ENCODE peak calls at places on chromosomes 12 and 14, in eight cellular contexts. One of them, this sample, is unnamed.

GRCh38 chr14:77002889-77003288 is 25.6 kb downstream of the IRF2BPL start:
- DNase-seq in fibroblast of mammary gland: no peak
- DNase-seq in OCI-LY7: no peak
- DNase-seq in upper lobe of left lung: peak; percentile 37
- DNase-seq in neural progenitor cell: no peak
- DNase-seq in AG04450: no peak
- DNase-seq in colonic mucosa: no peak
- DNase-seq in endothelial cell of umbilical vein: no peak
- DNase-seq in this sample: no peak

GRCh38 chr12:53299101-53299453 is 418 bp upstream of the MYG1 start:
- DNase-seq in fibroblast of mammary gland: peak; percentile 91
- DNase-seq in OCI-LY7: peak; percentile 24
- DNase-seq in upper lobe of left lung: peak; percentile 34
- DNase-seq in neural progenitor cell: no peak
- DNase-seq in AG04450: no peak
- DNase-seq in colonic mucosa: no peak
- DNase-seq in endothelial cell of umbilical vein: peak; percentile 72
- DNase-seq in this sample: peak; percentile 81

GRCh38 chr12:40198601-40199000 is 26.2 kb upstream of the LRRK2 start:
- DNase-seq in fibroblast of mammary gland: peak; percentile 30
- DNase-seq in OCI-LY7: no peak
- DNase-seq in upper lobe of left lung: no peak
- DNase-seq in neural progenitor cell: no peak
- DNase-seq in AG04450: no peak
- DNase-seq in colonic mucosa: no peak
- DNase-seq in endothelial cell of umbilical vein: no peak
- DNase-seq in this sample: no peak

GRCh38 chr14:20412422-20412821 is 879 bp downstream of the TEP1 start:
- DNase-seq in fibroblast of mammary gland: no peak
- DNase-seq in OCI-LY7: peak; percentile 30
- DNase-seq in upper lobe of left lung: no peak
- DNase-seq in neural progenitor cell: no peak
- DNase-seq in AG04450: no peak
- DNase-seq in colonic mucosa: no peak
- DNase-seq in endothelial cell of umbilical vein: peak; percentile 33
- DNase-seq in this sample: no peak

GRCh38 chr14:101473795-101474562 is 87.3 kb upstream of the DIO3 start:
- DNase-seq in fibroblast of mammary gland: no peak
- DNase-seq in OCI-LY7: no peak
- DNase-seq in upper lobe of left lung: no peak
- DNase-seq in neural progenitor cell: no peak
- DNase-seq in AG04450: no peak
- DNase-seq in colonic mucosa: no peak
- DNase-seq in endothelial cell of umbilical vein: no peak
- DNase-seq in this sample: no peak

GRCh38 chr12:90989617-90990232 is 15.0 kb downstream of the EPYC start:
- DNase-seq in fibroblast of mammary gland: no peak
- DNase-seq in OCI-LY7: no peak
- DNase-seq in upper lobe of left lung: no peak
- DNase-seq in neural progenitor cell: no peak
- DNase-seq in AG04450: no peak
- DNase-seq in colonic mucosa: no peak
- DNase-seq in endothelial cell of umbilical vein: no peak
- DNase-seq in this sample: no peak

GRCh38 chr12:18479266-18479665 is 217.9 kb downstream of the PIK3C2G start:
- DNase-seq in fibroblast of mammary gland: no peak
- DNase-seq in OCI-LY7: no peak
- DNase-seq in upper lobe of left lung: no peak
- DNase-seq in neural progenitor cell: no peak
- DNase-seq in AG04450: no peak
- DNase-seq in colonic mucosa: peak; percentile 43
- DNase-seq in endothelial cell of umbilical vein: no peak
- DNase-seq in this sample: peak; percentile 96

GRCh38 chr12:65533177-65533883 is 254.8 kb downstream of the MSRB3 start:
- DNase-seq in fibroblast of mammary gland: peak; percentile 72
- DNase-seq in OCI-LY7: no peak
- DNase-seq in upper lobe of left lung: no peak
- DNase-seq in neural progenitor cell: no peak
- DNase-seq in AG04450: no peak
- DNase-seq in colonic mucosa: no peak
- DNase-seq in endothelial cell of umbilical vein: peak; percentile 85
- DNase-seq in this sample: no peak

GRCh38 chr12:75585309-75585708 is 73.9 kb upstream of the KRR1 start:
- DNase-seq in fibroblast of mammary gland: peak; percentile 83
- DNase-seq in OCI-LY7: no peak
- DNase-seq in upper lobe of left lung: no peak
- DNase-seq in neural progenitor cell: no peak
- DNase-seq in AG04450: peak; percentile 46
- DNase-seq in colonic mucosa: no peak
- DNase-seq in endothelial cell of umbilical vein: peak; percentile 85
- DNase-seq in this sample: peak; percentile 74

GRCh38 chr12:1629338-1630080 is 478 bp downstream of the WNT5B start:
- DNase-seq in fibroblast of mammary gland: peak; percentile 15
- DNase-seq in OCI-LY7: peak; percentile 60
- DNase-seq in upper lobe of left lung: no peak
- DNase-seq in neural progenitor cell: peak; percentile 61
- DNase-seq in AG04450: no peak
- DNase-seq in colonic mucosa: peak; percentile 52
- DNase-seq in endothelial cell of umbilical vein: no peak
- DNase-seq in this sample: no peak

GRCh38 chr12:67220065-67220464 is 49.1 kb upstream of the CAND1 start:
- DNase-seq in fibroblast of mammary gland: peak; percentile 35
- DNase-seq in OCI-LY7: no peak
- DNase-seq in upper lobe of left lung: no peak
- DNase-seq in neural progenitor cell: peak; percentile 32
- DNase-seq in AG04450: no peak
- DNase-seq in colonic mucosa: no peak
- DNase-seq in endothelial cell of umbilical vein: no peak
- DNase-seq in this sample: peak; percentile 63

GRCh38 chr14:90756755-90757345 is 59.4 kb downstream of the TTC7B start:
- DNase-seq in fibroblast of mammary gland: no peak
- DNase-seq in OCI-LY7: peak; percentile 14
- DNase-seq in upper lobe of left lung: no peak
- DNase-seq in neural progenitor cell: peak; percentile 42
- DNase-seq in AG04450: no peak
- DNase-seq in colonic mucosa: no peak
- DNase-seq in endothelial cell of umbilical vein: no peak
- DNase-seq in this sample: no peak

GRCh38 chr12:74539261-74539660 is 1.6 kb downstream of the ATXN7L3B start:
- DNase-seq in fibroblast of mammary gland: no peak
- DNase-seq in OCI-LY7: peak; percentile 2
- DNase-seq in upper lobe of left lung: no peak
- DNase-seq in neural progenitor cell: peak; percentile 32
- DNase-seq in AG04450: no peak
- DNase-seq in colonic mucosa: no peak
- DNase-seq in endothelial cell of umbilical vein: no peak
- DNase-seq in this sample: no peak

GRCh38 chr12:23843958-23844357 is 105.5 kb downstream of the SOX5 start:
- DNase-seq in fibroblast of mammary gland: no peak
- DNase-seq in OCI-LY7: no peak
- DNase-seq in upper lobe of left lung: no peak
- DNase-seq in neural progenitor cell: no peak
- DNase-seq in AG04450: no peak
- DNase-seq in colonic mucosa: no peak
- DNase-seq in endothelial cell of umbilical vein: no peak
- DNase-seq in this sample: no peak

GRCh38 chr12:49868952-49869815 is 26.3 kb upstream of the BCDIN3D start:
- DNase-seq in fibroblast of mammary gland: peak; percentile 88
- DNase-seq in OCI-LY7: no peak
- DNase-seq in upper lobe of left lung: peak; percentile 59
- DNase-seq in neural progenitor cell: no peak
- DNase-seq in AG04450: peak; percentile 92
- DNase-seq in colonic mucosa: peak; percentile 61
- DNase-seq in endothelial cell of umbilical vein: peak; percentile 100
- DNase-seq in this sample: no peak

GRCh38 chr12:74983917-74984316 is 225.7 kb downstream of the KCNC2 start:
- DNase-seq in fibroblast of mammary gland: no peak
- DNase-seq in OCI-LY7: no peak
- DNase-seq in upper lobe of left lung: no peak
- DNase-seq in neural progenitor cell: no peak
- DNase-seq in AG04450: no peak
- DNase-seq in colonic mucosa: no peak
- DNase-seq in endothelial cell of umbilical vein: no peak
- DNase-seq in this sample: no peak

GRCh38 chr14:85293820-85294219 is 236.1 kb upstream of the FLRT2 start:
- DNase-seq in fibroblast of mammary gland: no peak
- DNase-seq in OCI-LY7: no peak
- DNase-seq in upper lobe of left lung: no peak
- DNase-seq in neural progenitor cell: no peak
- DNase-seq in AG04450: no peak
- DNase-seq in colonic mucosa: no peak
- DNase-seq in endothelial cell of umbilical vein: no peak
- DNase-seq in this sample: no peak

GRCh38 chr12:109703684-109704083 is 9.9 kb upstream of the FAM222A start:
- DNase-seq in fibroblast of mammary gland: no peak
- DNase-seq in OCI-LY7: no peak
- DNase-seq in upper lobe of left lung: no peak
- DNase-seq in neural progenitor cell: no peak
- DNase-seq in AG04450: no peak
- DNase-seq in colonic mucosa: no peak
- DNase-seq in endothelial cell of umbilical vein: no peak
- DNase-seq in this sample: no peak

GRCh38 chr12:132727091-132727794 is 16.6 kb downstream of the PGAM5 start:
- DNase-seq in fibroblast of mammary gland: no peak
- DNase-seq in OCI-LY7: no peak
- DNase-seq in upper lobe of left lung: no peak
- DNase-seq in neural progenitor cell: no peak
- DNase-seq in AG04450: no peak
- DNase-seq in colonic mucosa: no peak
- DNase-seq in endothelial cell of umbilical vein: no peak
- DNase-seq in this sample: no peak

GRCh38 chr14:54669759-54670630 is 103.1 kb downstream of the SAMD4A start:
- DNase-seq in fibroblast of mammary gland: peak; percentile 89
- DNase-seq in OCI-LY7: no peak
- DNase-seq in upper lobe of left lung: no peak
- DNase-seq in neural progenitor cell: no peak
- DNase-seq in AG04450: peak; percentile 15
- DNase-seq in colonic mucosa: no peak
- DNase-seq in endothelial cell of umbilical vein: no peak
- DNase-seq in this sample: peak; percentile 73

GRCh38 chr12:6264402-6265037 is 46.0 kb upstream of the PLEKHG6 start:
- DNase-seq in fibroblast of mammary gland: no peak
- DNase-seq in OCI-LY7: no peak
- DNase-seq in upper lobe of left lung: peak; percentile 85
- DNase-seq in neural progenitor cell: no peak
- DNase-seq in AG04450: no peak
- DNase-seq in colonic mucosa: peak; percentile 49
- DNase-seq in endothelial cell of umbilical vein: no peak
- DNase-seq in this sample: no peak

GRCh38 chr12:66352899-66353298 is 50.6 kb downstream of the HELB start:
- DNase-seq in fibroblast of mammary gland: no peak
- DNase-seq in OCI-LY7: no peak
- DNase-seq in upper lobe of left lung: no peak
- DNase-seq in neural progenitor cell: no peak
- DNase-seq in AG04450: no peak
- DNase-seq in colonic mucosa: no peak
- DNase-seq in endothelial cell of umbilical vein: no peak
- DNase-seq in this sample: no peak

GRCh38 chr12:101945361-101946232 is 68.2 kb downstream of the DRAM1 start:
- DNase-seq in fibroblast of mammary gland: peak; percentile 72
- DNase-seq in OCI-LY7: no peak
- DNase-seq in upper lobe of left lung: no peak
- DNase-seq in neural progenitor cell: no peak
- DNase-seq in AG04450: peak; percentile 27
- DNase-seq in colonic mucosa: peak; percentile 41
- DNase-seq in endothelial cell of umbilical vein: no peak
- DNase-seq in this sample: no peak
- H3K4me3 ChIP-seq in fibroblast of mammary gland: no peak overlapping the region
- H3K4me3 ChIP-seq in OCI-LY7: no peak overlapping the region
- H3K4me3 ChIP-seq in upper lobe of left lung: no peak overlapping the region
- H3K4me3 ChIP-seq in neural progenitor cell: no peak overlapping the region
- H3K4me3 ChIP-seq in AG04450: no peak overlapping the region
- H3K4me3 ChIP-seq in colonic mucosa: no peak overlapping the region
- H3K4me3 ChIP-seq in endothelial cell of umbilical vein: no peak overlapping the region
- H3K4me3 ChIP-seq in this sample: no peak overlapping the region

DNA sequence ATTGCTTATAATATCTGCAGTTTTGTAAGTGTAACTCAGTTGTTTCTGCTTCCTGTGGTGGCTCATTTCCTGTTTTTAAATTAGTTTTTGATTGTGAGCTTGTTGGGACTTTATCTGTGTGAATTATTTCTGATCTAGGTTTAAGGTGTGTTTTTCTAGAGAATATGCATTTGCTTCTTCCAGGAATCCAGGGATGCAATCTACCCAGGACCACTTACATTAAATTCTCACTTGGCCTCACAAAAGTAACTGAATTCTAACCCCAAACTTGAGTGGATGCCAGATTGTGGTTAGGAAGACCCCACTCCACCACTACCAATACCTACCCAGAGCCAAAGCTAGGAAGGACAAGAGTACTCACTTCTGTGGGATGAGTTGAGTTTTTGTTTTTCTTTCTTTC is 11.9 kb downstream of the STYX start:
- DNase-seq in fibroblast of mammary gland: no peak
- DNase-seq in OCI-LY7: peak; percentile 26
- DNase-seq in upper lobe of left lung: no peak
- DNase-seq in neural progenitor cell: no peak
- DNase-seq in AG04450: no peak
- DNase-seq in colonic mucosa: no peak
- DNase-seq in endothelial cell of umbilical vein: peak; percentile 33
- DNase-seq in this sample: no peak
- TF ChIP-seq CTCF in fibroblast of mammary gland: no peak
- TF ChIP-seq CTCF in OCI-LY7: no peak
- TF ChIP-seq CTCF in upper lobe of left lung: no peak
- TF ChIP-seq CTCF in neural progenitor cell: no peak
- TF ChIP-seq CTCF in AG04450: no peak
- TF ChIP-seq CTCF in colonic mucosa: no peak
- TF ChIP-seq CTCF in endothelial cell of umbilical vein: no peak
- TF ChIP-seq CTCF in this sample: no peak

GRCh38 chr14:29928342-29928640 is 644 bp upstream of the PRKD1 start:
- DNase-seq in fibroblast of mammary gland: no peak
- DNase-seq in OCI-LY7: no peak
- DNase-seq in upper lobe of left lung: no peak
- DNase-seq in neural progenitor cell: no peak
- DNase-seq in AG04450: no peak
- DNase-seq in colonic mucosa: no peak
- DNase-seq in endothelial cell of umbilical vein: no peak
- DNase-seq in this sample: no peak
- H3K4me3 ChIP-seq in fibroblast of mammary gland: peak overlapping the region; percentile 39
- H3K4me3 ChIP-seq in OCI-LY7: no peak overlapping the region
- H3K4me3 ChIP-seq in upper lobe of left lung: peak overlapping the region; percentile 77
- H3K4me3 ChIP-seq in neural progenitor cell: peak overlapping the region; percentile 97
- H3K4me3 ChIP-seq in AG04450: peak overlapping the region; percentile 88
- H3K4me3 ChIP-seq in colonic mucosa: no peak overlapping the region
- H3K4me3 ChIP-seq in endothelial cell of umbilical vein: no peak overlapping the region
- H3K4me3 ChIP-seq in this sample: no peak overlapping the region

DNA sequence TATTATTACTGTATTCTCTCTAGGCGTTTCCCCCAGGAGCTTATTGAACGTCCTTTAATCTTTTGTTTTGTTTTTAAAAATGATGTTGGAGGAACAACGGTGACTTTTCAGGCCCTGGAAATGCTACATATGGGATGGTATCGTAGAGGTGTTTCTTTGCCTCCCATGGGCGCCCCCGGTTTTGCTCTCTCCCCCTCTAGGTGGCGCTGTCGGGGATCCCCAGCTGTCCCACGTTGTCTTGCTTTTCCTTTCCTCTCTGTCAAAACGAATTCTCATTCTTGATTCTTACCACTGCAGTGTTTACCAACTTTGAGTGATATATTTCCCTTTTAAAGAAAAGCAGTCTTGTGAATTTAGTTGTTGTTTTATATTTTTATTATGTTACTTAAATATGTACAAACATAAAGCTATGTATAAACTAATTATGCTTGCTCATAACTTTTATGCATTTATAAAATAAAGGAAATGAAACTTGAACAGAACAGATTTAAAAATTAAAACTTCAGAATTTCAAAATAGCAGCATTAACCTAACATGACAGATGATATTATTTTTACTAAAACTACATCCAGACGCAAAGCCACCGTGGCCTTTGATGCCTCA is 171.9 kb downstream of the RGS6 start:
- DNase-seq in fibroblast of mammary gland: no peak
- DNase-seq in OCI-LY7: peak; percentile 19
- DNase-seq in upper lobe of left lung: no peak
- DNase-seq in neural progenitor cell: peak; percentile 45
- DNase-seq in AG04450: no peak
- DNase-seq in colonic mucosa: no peak
- DNase-seq in endothelial cell of umbilical vein: no peak
- DNase-seq in this sample: peak; percentile 4
- TF ChIP-seq CTCF in fibroblast of mammary gland: peak; percentile 20
- TF ChIP-seq CTCF in OCI-LY7: peak; percentile 91
- TF ChIP-seq CTCF in upper lobe of left lung: no peak
- TF ChIP-seq CTCF in neural progenitor cell: peak; percentile 83
- TF ChIP-seq CTCF in AG04450: peak; percentile 55
- TF ChIP-seq CTCF in colonic mucosa: no peak
- TF ChIP-seq CTCF in endothelial cell of umbilical vein: no peak
- TF ChIP-seq CTCF in this sample: peak; percentile 9